ENCODE peak calls at places on chromosome 12, in eight cellular contexts. B is endodermal cell, Y is progenitor cell of endocrine pancreas, M is BJ, K is ovary, I is GM20000, A is endothelial cell, F is pancreas. X is an unnamed sample.

GRCh38 chr12:5013206-5013830 is 30.4 kb upstream of the KCNA5 start:
- DNase-seq in B (no peak), Y (no peak), M (no peak), K (no peak), I (no peak), A (no peak), F (no peak), X (no peak)

GRCh38 chr12:84508943-84509342 is 403.7 kb downstream of the SLC6A15 start:
- DNase-seq in B (no peak), Y (no peak), M (no peak), K (no peak), I (no peak), A (no peak), F (no peak), X (no peak)

GRCh38 chr12:40241741-40242140 is 16.9 kb downstream of the LRRK2 start:
- DNase-seq in B (no peak), Y (no peak), M (no peak), K (no peak), I (no peak), A (no peak), F (no peak), X (no peak)

GRCh38 chr12:106134294-106134949 is 4.3 kb downstream of the NUAK1 start:
- DNase-seq in B (peak; percentile 70), Y (no peak), M (no peak), K (peak; percentile 17), I (no peak), A (no peak), F (no peak), X (no peak)

GRCh38 chr12:88334271-88334670 is 192.2 kb downstream of the TMTC3 start:
- DNase-seq in B (no peak), Y (no peak), M (no peak), K (peak; percentile 32), I (peak; percentile 4), A (no peak), F (no peak), X (peak; percentile 7)

GRCh38 chr12:91515944-91516739 is 333.5 kb upstream of the DCN start:
- DNase-seq in B (no peak), Y (no peak), M (no peak), K (no peak), I (no peak), A (no peak), F (no peak), X (no peak)

GRCh38 chr12:59811991-59812390 is 216.2 kb downstream of the SLC16A7 start:
- DNase-seq in B (no peak), Y (no peak), M (no peak), K (no peak), I (no peak), A (no peak), F (no peak), X (no peak)

GRCh38 chr12:120759591-120760348 is 34.1 kb downstream of the ACADS start:
- DNase-seq in B (no peak), Y (no peak), M (no peak), K (no peak), I (no peak), A (no peak), F (no peak), X (no peak)

GRCh38 chr12:44696542-44696941 is 179.6 kb downstream of the NELL2 start:
- DNase-seq in B (no peak), Y (no peak), M (no peak), K (no peak), I (no peak), A (no peak), F (no peak), X (no peak)

GRCh38 chr12:92467886-92468285 is 234.9 kb upstream of the PLEKHG7 start:
- DNase-seq in B (no peak), Y (no peak), M (no peak), K (no peak), I (no peak), A (no peak), F (no peak), X (no peak)

GRCh38 chr12:53174881-53175491 is 5.5 kb upstream of the ZNF740 start:
- DNase-seq in B (peak; percentile 95), Y (peak; percentile 7), M (no peak), K (no peak), I (no peak), A (no peak), F (no peak), X (no peak)

GRCh38 chr12:121245951-121246350 is 36.0 kb downstream of the P2RX4 start:
- DNase-seq in B (no peak), Y (no peak), M (no peak), K (no peak), I (no peak), A (no peak), F (no peak), X (no peak)

GRCh38 chr12:27560126-27560525 is 36.1 kb downstream of the PPFIBP1 start:
- DNase-seq in B (no peak), Y (no peak), M (no peak), K (no peak), I (no peak), A (no peak), F (no peak), X (no peak)

GRCh38 chr12:115871714-115872113 is 405.8 kb downstream of the MED13L start:
- DNase-seq in B (peak; percentile 88), Y (no peak), M (no peak), K (no peak), I (peak; percentile 27), A (peak; percentile 41), F (no peak), X (no peak)

GRCh38 chr12:107355612-107356011 is 262.3 kb upstream of the CRY1 start:
- DNase-seq in B (no peak), Y (no peak), M (no peak), K (no peak), I (no peak), A (no peak), F (no peak), X (no peak)

GRCh38 chr12:754238-754816 is 1.9 kb downstream of the WNK1 start:
- DNase-seq in B (no peak), Y (no peak), M (no peak), K (no peak), I (no peak), A (no peak), F (peak; percentile 35), X (no peak)

GRCh38 chr12:126681676-126682075 is 1585.3 kb upstream of the TMEM132C start:
- DNase-seq in B (no peak), Y (no peak), M (no peak), K (no peak), I (no peak), A (no peak), F (no peak), X (no peak)

GRCh38 chr12:42473130-42473529 is 116.4 kb downstream of the PRICKLE1 start:
- DNase-seq in B (no peak), Y (no peak), M (peak; percentile 72), K (no peak), I (no peak), A (no peak), F (no peak), X (no peak)

GRCh38 chr12:46523863-46524770 is 151.5 kb upstream of the SLC38A2 start:
- DNase-seq in B (no peak), Y (no peak), M (peak; percentile 67), K (no peak), I (no peak), A (no peak), F (no peak), X (peak; percentile 92)

GRCh38 chr12:54282949-54283593 is 2.5 kb downstream of the HNRNPA1 start:
- DNase-seq in B (no peak), Y (no peak), M (no peak), K (no peak), I (no peak), A (no peak), F (no peak), X (no peak)

GRCh38 chr12:124779161-124780141 is 84.2 kb downstream of the SCARB1 start:
- DNase-seq in B (no peak), Y (no peak), M (no peak), K (no peak), I (peak; percentile 67), A (no peak), F (no peak), X (no peak)

GRCh38 chr12:12267801-12268200 is 957 bp upstream of the LRP6 start:
- DNase-seq in B (peak; percentile 82), Y (no peak), M (no peak), K (no peak), I (peak; percentile 17), A (peak; percentile 8), F (no peak), X (no peak)

GRCh38 chr12:50351120-50352043 is 45.0 kb downstream of the FAM186A start:
- DNase-seq in B (no peak), Y (no peak), M (no peak), K (no peak), I (no peak), A (no peak), F (peak; percentile 35), X (no peak)

GRCh38 chr12:69385038-69385437 is 25.5 kb downstream of the YEATS4 start:
- DNase-seq in B (no peak), Y (no peak), M (no peak), K (no peak), I (no peak), A (no peak), F (no peak), X (no peak)
- TF ChIP-seq CTCF in B (no peak), Y (no peak), M (no peak), K (no peak), I (no peak), A (no peak), F (no peak), X (no peak)

GRCh38 chr12:56751712-56752598 is at the start of gene PRIM1:
- DNase-seq in B (peak; percentile 97), Y (peak; percentile 79), M (no peak), K (peak; percentile 80), I (peak; percentile 90), A (peak; percentile 92), F (peak; percentile 84), X (peak; percentile 10)
- TF ChIP-seq CTCF in B (peak; percentile 39), Y (peak; percentile 34), M (peak; percentile 23), K (no peak), I (no peak), A (peak; percentile 57), F (peak; percentile 11), X (peak; percentile 23)

DNA sequence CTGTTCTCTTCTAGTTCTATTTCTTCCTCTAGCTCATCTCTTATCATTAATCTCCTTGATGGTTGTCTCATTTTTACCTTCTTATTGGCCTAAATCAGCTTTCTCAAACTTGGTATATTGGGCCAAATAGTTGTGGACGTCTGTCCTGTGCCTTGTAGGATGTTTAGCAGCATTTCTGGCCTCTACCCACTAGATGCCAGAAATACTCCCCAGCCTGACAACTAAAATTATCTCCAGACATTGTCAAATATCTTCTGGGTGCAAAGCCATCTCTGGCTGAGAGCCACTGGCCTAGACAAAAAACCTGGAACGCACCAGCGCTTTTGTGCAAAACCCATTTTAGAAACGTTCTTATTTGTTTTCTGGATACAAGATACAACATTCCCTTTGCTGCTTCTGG is 38.8 kb upstream of the LRRC10 start:
- DNase-seq in B (no peak), Y (no peak), M (no peak), K (no peak), I (no peak), A (no peak), F (no peak), X (no peak)
- TF ChIP-seq CTCF in B (peak; percentile 15), Y (no peak), M (no peak), K (no peak), I (no peak), A (no peak), F (no peak), X (no peak)

DNA sequence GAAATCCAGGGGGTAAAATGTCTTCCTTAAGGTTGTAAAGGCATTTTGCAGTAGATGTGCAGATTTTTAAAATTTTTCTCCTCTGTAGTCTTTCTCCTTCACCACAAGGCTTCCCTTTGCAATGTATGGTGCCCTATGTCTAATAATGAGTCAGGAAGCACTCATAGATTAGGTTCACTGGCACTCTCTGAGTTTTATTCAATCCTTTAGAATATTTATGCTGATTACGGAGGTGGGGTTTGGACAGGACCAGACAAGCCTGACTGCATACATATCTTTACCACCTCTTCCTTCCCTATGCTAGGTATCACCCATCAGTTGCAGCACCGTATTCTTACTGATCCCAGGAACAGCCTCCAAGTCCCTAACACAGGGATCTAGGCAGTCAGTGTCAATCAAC is 99.5 kb downstream of the NEDD1 start:
- DNase-seq in B (no peak), Y (no peak), M (no peak), K (no peak), I (no peak), A (no peak), F (no peak), X (no peak)
- TF ChIP-seq CTCF in B (no peak), Y (no peak), M (no peak), K (no peak), I (no peak), A (no peak), F (no peak), X (no peak)